ENCODE peak calls at places on chromosomes 7 and 10, in four cellular contexts. R is HepG2, J is SK-N-SH, B is sigmoid colon. E is an unnamed sample.

GRCh38 chr10:43284341-43284910 is 17.6 kb upstream of the RASGEF1A start:
- DNase-seq in R (no peak), J (no peak), B (no peak), E (no peak)

GRCh38 chr10:65670087-65670486 is 1255.7 kb upstream of the LRRTM3 start:
- DNase-seq in R (no peak), J (no peak), B (no peak), E (no peak)

GRCh38 chr7:44390701-44391100 is 65.3 kb upstream of the CAMK2B start:
- DNase-seq in R (no peak), J (no peak), B (no peak), E (no peak)

GRCh38 chr7:151012921-151013347 is 11.4 kb downstream of the ATG9B start:
- DNase-seq in R (peak; percentile 45), J (peak; percentile 94), B (peak; percentile 63), E (no peak)

GRCh38 chr7:74355091-74355490 is 65.9 kb downstream of the CLIP2 start:
- DNase-seq in R (peak; percentile 20), J (no peak), B (no peak), E (peak; percentile 30)

GRCh38 chr10:4635394-4635793 is 190.6 kb upstream of the AKR1E2 start:
- DNase-seq in R (no peak), J (no peak), B (no peak), E (no peak)

GRCh38 chr7:135277161-135277560 is 43.5 kb downstream of the STRA8 start:
- DNase-seq in R (no peak), J (no peak), B (no peak), E (no peak)

GRCh38 chr7:150442811-150443210 is 7.6 kb upstream of the GIMAP8 start:
- DNase-seq in R (no peak), J (no peak), B (no peak), E (no peak)

GRCh38 chr7:111108526-111108925 is 17.6 kb downstream of the LRRN3 start:
- DNase-seq in R (peak; percentile 4), J (no peak), B (no peak), E (no peak)

GRCh38 chr7:20514364-20514763 is 101.1 kb upstream of the ABCB5 start:
- DNase-seq in R (no peak), J (peak; percentile 58), B (peak; percentile 68), E (no peak)

GRCh38 chr7:55185941-55186609 is 167.3 kb downstream of the EGFR start:
- DNase-seq in R (peak; percentile 78), J (no peak), B (no peak), E (no peak)

GRCh38 chr7:42689626-42690025 is 222.2 kb downstream of the C7orf25 start:
- DNase-seq in R (no peak), J (no peak), B (no peak), E (no peak)

GRCh38 chr7:1720325-1720724 is 50.2 kb downstream of the ELFN1 start:
- DNase-seq in R (no peak), J (no peak), B (no peak), E (no peak)

GRCh38 chr7:21939858-21940322 is 5.8 kb downstream of the CDCA7L start:
- DNase-seq in R (no peak), J (no peak), B (no peak), E (no peak)

GRCh38 chr7:27161214-27161720 is 4.1 kb downstream of the HOXA9 start:
- DNase-seq in R (no peak), J (no peak), B (peak; percentile 73), E (peak; percentile 66)

GRCh38 chr10:79287973-79288715 is 59.1 kb upstream of the PPIF start:
- DNase-seq in R (no peak), J (no peak), B (no peak), E (no peak)

GRCh38 chr10:88428442-88428841 is 154.7 kb downstream of the RNLS start:
- DNase-seq in R (no peak), J (peak; percentile 4), B (no peak), E (no peak)

GRCh38 chr10:63258920-63259678 is 126.0 kb downstream of the NRBF2 start:
- DNase-seq in R (no peak), J (no peak), B (no peak), E (no peak)

GRCh38 chr10:44628921-44629320 is 244.0 kb upstream of the CXCL12 start:
- DNase-seq in R (no peak), J (no peak), B (no peak), E (no peak)

GRCh38 chr7:38679419-38679818 is 48.2 kb upstream of the AMPH start:
- DNase-seq in R (no peak), J (no peak), B (no peak), E (no peak)

GRCh38 chr10:120588311-120588710 is 131.3 kb downstream of the PLPP4 start:
- DNase-seq in R (no peak), J (no peak), B (no peak), E (no peak)

GRCh38 chr7:82110146-82110823 is 333.3 kb downstream of the CACNA2D1 start:
- DNase-seq in R (no peak), J (no peak), B (no peak), E (no peak)

GRCh38 chr7:150375662-150376521 is 3.2 kb upstream of the ZNF775 start:
- DNase-seq in R (no peak), J (no peak), B (no peak), E (peak; percentile 46)

GRCh38 chr10:35552622-35553342 is 52.4 kb upstream of the GJD4 start:
- DNase-seq in R (no peak), J (no peak), B (no peak), E (no peak)

GRCh38 chr10:132865851-132866600 is 76.3 kb downstream of the CFAP46 start:
- DNase-seq in R (no peak), J (no peak), B (peak; percentile 54), E (peak; percentile 2)

GRCh38 chr10:88115406-88115805 is 252.0 kb downstream of the PTEN start:
- DNase-seq in R (no peak), J (no peak), B (no peak), E (no peak)

GRCh38 chr7:103063895-103064294 is 10.7 kb downstream of the FBXL13 start:
- DNase-seq in R (no peak), J (no peak), B (no peak), E (no peak)

GRCh38 chr10:48739141-48739540 is 54.5 kb downstream of the WDFY4 start:
- DNase-seq in R (no peak), J (no peak), B (no peak), E (no peak)

GRCh38 chr10:9613338-9613737 is 1404.3 kb upstream of the CELF2 start:
- DNase-seq in R (no peak), J (no peak), B (no peak), E (no peak)

GRCh38 chr7:132950685-132951084 is 131.2 kb downstream of the CHCHD3 start:
- DNase-seq in R (no peak), J (no peak), B (no peak), E (no peak)

GRCh38 chr7:66146701-66147100 is 32.1 kb downstream of the CRCP start:
- DNase-seq in R (no peak), J (peak; percentile 79), B (no peak), E (no peak)

GRCh38 chr10:122373713-122374112 is 795 bp upstream of the PLEKHA1 start:
- DNase-seq in R (peak; percentile 50), J (peak; percentile 35), B (no peak), E (peak; percentile 17)

GRCh38 chr10:122373108-122373507 is 1.4 kb upstream of the PLEKHA1 start:
- DNase-seq in R (peak; percentile 23), J (no peak), B (no peak), E (no peak)

GRCh38 chr10:122375761-122376160 is 1.3 kb downstream of the PLEKHA1 start:
- DNase-seq in R (no peak), J (no peak), B (no peak), E (no peak)

GRCh38 chr10:122374859-122375721 is 582 bp downstream of the PLEKHA1 start:
- DNase-seq in R (peak; percentile 21), J (peak; percentile 80), B (peak; percentile 75), E (peak; percentile 71)

GRCh38 chr10:122374246-122374858 is at the start of gene PLEKHA1:
- DNase-seq in R (peak; percentile 84), J (peak; percentile 97), B (peak; percentile 97), E (peak; percentile 95)
- TF ChIP-seq EP300 in R (no peak), J (no peak), B (no peak), E (no peak)

DNA sequence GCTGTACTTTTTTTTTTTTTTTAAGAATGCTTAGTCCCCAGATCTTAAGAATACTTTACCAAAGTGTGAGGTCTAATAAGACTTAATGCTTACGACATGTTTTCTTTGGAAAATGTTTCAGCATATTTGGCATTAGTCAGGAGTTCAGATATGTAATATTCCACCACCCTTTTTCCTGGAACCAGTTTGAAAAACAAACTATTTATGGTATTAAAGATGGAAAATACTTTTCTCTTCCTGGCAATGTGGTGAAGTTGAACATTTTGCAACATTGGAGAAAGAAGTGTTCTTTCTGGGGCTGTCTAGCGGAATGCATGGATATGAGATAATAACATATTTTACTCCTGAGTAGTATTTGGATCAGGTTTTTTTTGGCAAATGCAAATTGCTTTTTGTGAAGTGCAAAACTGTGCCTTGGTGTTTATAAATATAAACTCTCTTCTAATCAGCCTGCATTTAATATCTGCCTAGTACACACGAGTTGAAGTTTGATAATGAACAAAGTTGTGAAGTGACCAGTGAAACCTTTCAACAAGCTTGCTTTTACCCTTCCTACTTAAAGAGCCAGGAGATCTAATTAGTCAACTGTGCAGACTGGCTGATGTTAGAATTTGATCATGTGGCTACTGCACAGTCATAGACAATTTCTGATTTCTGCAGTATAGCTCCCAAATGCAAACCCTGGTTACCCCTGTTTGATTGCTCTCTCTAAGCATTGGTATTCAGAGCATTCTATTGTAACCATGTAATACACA is 20.9 kb downstream of the MAP3K8 start:
- DNase-seq in R (no peak), J (no peak), B (no peak), E (no peak)
- TF ChIP-seq EP300 in R (no peak), J (no peak), B (peak; percentile 33), E (peak; percentile 86)

DNA sequence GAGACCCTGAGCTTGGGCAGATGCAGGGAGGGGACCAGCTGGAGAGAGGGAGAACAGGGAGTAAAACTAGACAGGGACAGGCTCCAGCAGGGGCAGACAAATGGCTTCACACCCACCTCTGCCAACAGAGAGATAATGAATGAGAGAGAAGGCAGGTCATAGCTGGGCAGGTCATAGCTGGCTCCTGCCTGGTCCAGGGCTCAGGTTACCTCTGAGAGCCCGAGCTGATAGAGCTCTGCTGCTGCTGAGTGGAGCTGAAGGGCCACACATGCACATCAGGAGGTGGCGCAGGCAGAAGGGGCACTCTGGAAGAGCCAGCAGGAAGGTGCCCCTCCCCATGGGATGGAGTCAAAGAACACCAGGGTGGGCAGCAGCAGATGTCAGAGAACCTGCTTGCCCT is 154.2 kb downstream of the GFRA1 start:
- DNase-seq in R (no peak), J (no peak), B (no peak), E (no peak)
- TF ChIP-seq EP300 in R (no peak), J (no peak), B (no peak), E (no peak)

DNA sequence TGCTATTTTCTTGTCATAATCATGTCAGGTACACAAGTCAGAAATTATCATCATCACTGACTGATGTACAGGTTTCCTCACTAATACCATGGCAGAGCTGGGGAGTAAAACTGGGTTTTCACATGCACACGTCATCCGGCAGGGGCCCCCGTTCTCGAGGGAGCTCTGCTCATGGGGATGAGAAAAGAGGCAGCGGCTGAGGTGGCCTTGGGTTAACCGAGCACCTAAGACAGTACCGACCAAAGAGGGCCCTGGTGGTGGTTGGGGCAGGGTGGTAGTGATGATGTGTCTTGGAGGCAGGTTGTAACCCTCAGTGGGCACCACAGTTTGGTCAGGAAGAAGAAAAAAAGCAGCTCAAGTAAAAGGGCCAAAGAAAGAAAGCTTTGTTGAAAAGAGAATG is 12.1 kb upstream of the TRPV6 start:
- DNase-seq in R (no peak), J (no peak), B (no peak), E (no peak)
- TF ChIP-seq EP300 in R (no peak), J (no peak), B (no peak), E (no peak)